ENCODE peak calls at places on chromosomes 5 and 9, in six cellular contexts. One of them, this sample, is unnamed.

GRCh38 chr5:149400304-149400703 is 21.2 kb upstream of the IL17B start:
- DNase-seq in heart right ventricle: no peak
- DNase-seq in NB4: no peak
- DNase-seq in pancreas: no peak
- DNase-seq in ovary: peak; percentile 12
- DNase-seq in progenitor cell of endocrine pancreas: no peak
- DNase-seq in this sample: no peak

GRCh38 chr5:133341296-133341695 is 271.0 kb downstream of the FSTL4 start:
- DNase-seq in ovary: no peak
- DNase-seq in pancreas: no peak
- DNase-seq in NB4: no peak
- DNase-seq in heart right ventricle: no peak
- DNase-seq in progenitor cell of endocrine pancreas: no peak
- DNase-seq in this sample: no peak

GRCh38 chr5:38657020-38657419 is 100.6 kb upstream of the LIFR start:
- DNase-seq in progenitor cell of endocrine pancreas: no peak
- DNase-seq in ovary: no peak
- DNase-seq in pancreas: no peak
- DNase-seq in heart right ventricle: no peak
- DNase-seq in NB4: no peak
- DNase-seq in this sample: no peak

GRCh38 chr9:113511856-113512761 is 48.6 kb downstream of the RGS3 start:
- DNase-seq in pancreas: peak; percentile 45
- DNase-seq in progenitor cell of endocrine pancreas: no peak
- DNase-seq in ovary: no peak
- DNase-seq in NB4: peak; percentile 84
- DNase-seq in heart right ventricle: no peak
- DNase-seq in this sample: no peak

GRCh38 chr9:91161465-91162275 is 200.0 kb downstream of the AUH start:
- DNase-seq in heart right ventricle: no peak
- DNase-seq in NB4: no peak
- DNase-seq in ovary: no peak
- DNase-seq in progenitor cell of endocrine pancreas: no peak
- DNase-seq in pancreas: no peak
- DNase-seq in this sample: no peak

GRCh38 chr5:39578887-39579497 is 154.2 kb upstream of the DAB2 start:
- DNase-seq in heart right ventricle: no peak
- DNase-seq in NB4: peak; percentile 42
- DNase-seq in progenitor cell of endocrine pancreas: no peak
- DNase-seq in pancreas: no peak
- DNase-seq in ovary: no peak
- DNase-seq in this sample: no peak

GRCh38 chr9:29976981-29977380 is 2403.7 kb upstream of the C9orf72 start:
- DNase-seq in pancreas: no peak
- DNase-seq in heart right ventricle: no peak
- DNase-seq in progenitor cell of endocrine pancreas: no peak
- DNase-seq in NB4: no peak
- DNase-seq in ovary: no peak
- DNase-seq in this sample: no peak

GRCh38 chr5:24059006-24059405 is 551.6 kb downstream of the PRDM9 start:
- DNase-seq in heart right ventricle: no peak
- DNase-seq in pancreas: no peak
- DNase-seq in NB4: no peak
- DNase-seq in progenitor cell of endocrine pancreas: no peak
- DNase-seq in ovary: no peak
- DNase-seq in this sample: no peak

GRCh38 chr5:43422143-43422542 is 10.0 kb upstream of the CCL28 start:
- DNase-seq in ovary: no peak
- DNase-seq in NB4: no peak
- DNase-seq in pancreas: no peak
- DNase-seq in progenitor cell of endocrine pancreas: no peak
- DNase-seq in heart right ventricle: no peak
- DNase-seq in this sample: no peak

GRCh38 chr5:159324097-159324760 is 6.1 kb downstream of the IL12B start:
- DNase-seq in ovary: no peak
- DNase-seq in NB4: no peak
- DNase-seq in progenitor cell of endocrine pancreas: no peak
- DNase-seq in pancreas: no peak
- DNase-seq in heart right ventricle: no peak
- DNase-seq in this sample: no peak

GRCh38 chr9:116279230-116279629 is 125.6 kb downstream of the PAPPA start:
- DNase-seq in progenitor cell of endocrine pancreas: no peak
- DNase-seq in heart right ventricle: no peak
- DNase-seq in pancreas: no peak
- DNase-seq in ovary: no peak
- DNase-seq in NB4: no peak
- DNase-seq in this sample: no peak

GRCh38 chr5:131947445-131947844 is 2.0 kb upstream of the MEIKIN start:
- DNase-seq in pancreas: no peak
- DNase-seq in heart right ventricle: no peak
- DNase-seq in NB4: no peak
- DNase-seq in ovary: no peak
- DNase-seq in progenitor cell of endocrine pancreas: no peak
- DNase-seq in this sample: no peak

GRCh38 chr5:100424017-100424416 is 111.2 kb upstream of the FAM174A start:
- DNase-seq in progenitor cell of endocrine pancreas: no peak
- DNase-seq in pancreas: no peak
- DNase-seq in ovary: no peak
- DNase-seq in heart right ventricle: no peak
- DNase-seq in NB4: no peak
- DNase-seq in this sample: no peak

GRCh38 chr5:123285122-123286011 is 137.8 kb downstream of the CEP120 start:
- DNase-seq in progenitor cell of endocrine pancreas: peak; percentile 11
- DNase-seq in heart right ventricle: no peak
- DNase-seq in pancreas: no peak
- DNase-seq in ovary: peak; percentile 46
- DNase-seq in NB4: no peak
- DNase-seq in this sample: no peak

GRCh38 chr5:32107291-32107690 is 66.8 kb downstream of the GOLPH3 start:
- DNase-seq in ovary: no peak
- DNase-seq in progenitor cell of endocrine pancreas: no peak
- DNase-seq in pancreas: no peak
- DNase-seq in heart right ventricle: no peak
- DNase-seq in NB4: no peak
- DNase-seq in this sample: no peak

GRCh38 chr9:114769664-114770063 is 36.2 kb downstream of the TNFSF15 start:
- DNase-seq in pancreas: no peak
- DNase-seq in heart right ventricle: no peak
- DNase-seq in ovary: no peak
- DNase-seq in NB4: no peak
- DNase-seq in progenitor cell of endocrine pancreas: no peak
- DNase-seq in this sample: no peak

GRCh38 chr5:170159101-170159698 is 53.5 kb downstream of the FOXI1 start:
- DNase-seq in pancreas: no peak
- DNase-seq in heart right ventricle: no peak
- DNase-seq in NB4: no peak
- DNase-seq in ovary: no peak
- DNase-seq in progenitor cell of endocrine pancreas: no peak
- DNase-seq in this sample: no peak

GRCh38 chr5:102911973-102912372 is 156.9 kb downstream of the PAM start:
- DNase-seq in NB4: no peak
- DNase-seq in ovary: no peak
- DNase-seq in heart right ventricle: no peak
- DNase-seq in pancreas: no peak
- DNase-seq in progenitor cell of endocrine pancreas: no peak
- DNase-seq in this sample: no peak

GRCh38 chr9:92004045-92004392 is 54.0 kb upstream of the ROR2 start:
- DNase-seq in NB4: no peak
- DNase-seq in progenitor cell of endocrine pancreas: no peak
- DNase-seq in heart right ventricle: no peak
- DNase-seq in ovary: no peak
- DNase-seq in pancreas: no peak
- DNase-seq in this sample: no peak

GRCh38 chr5:515273-515836 is 8.9 kb downstream of the SLC9A3 start:
- DNase-seq in ovary: no peak
- DNase-seq in pancreas: no peak
- DNase-seq in progenitor cell of endocrine pancreas: no peak
- DNase-seq in NB4: no peak
- DNase-seq in heart right ventricle: no peak
- DNase-seq in this sample: no peak

GRCh38 chr5:516980-517379 is 7.3 kb downstream of the SLC9A3 start:
- DNase-seq in ovary: no peak
- DNase-seq in NB4: no peak
- DNase-seq in pancreas: no peak
- DNase-seq in progenitor cell of endocrine pancreas: no peak
- DNase-seq in heart right ventricle: no peak
- DNase-seq in this sample: no peak

GRCh38 chr5:517535-518100 is 6.6 kb downstream of the SLC9A3 start:
- DNase-seq in pancreas: no peak
- DNase-seq in progenitor cell of endocrine pancreas: no peak
- DNase-seq in ovary: no peak
- DNase-seq in heart right ventricle: no peak
- DNase-seq in NB4: no peak
- DNase-seq in this sample: no peak

GRCh38 chr5:514673-515072 is 9.6 kb downstream of the SLC9A3 start:
- DNase-seq in NB4: no peak
- DNase-seq in ovary: no peak
- DNase-seq in pancreas: no peak
- DNase-seq in heart right ventricle: no peak
- DNase-seq in progenitor cell of endocrine pancreas: no peak
- DNase-seq in this sample: no peak

GRCh38 chr5:516338-516925 is 7.8 kb downstream of the SLC9A3 start:
- DNase-seq in pancreas: no peak
- DNase-seq in ovary: no peak
- DNase-seq in NB4: no peak
- DNase-seq in progenitor cell of endocrine pancreas: no peak
- DNase-seq in heart right ventricle: no peak
- DNase-seq in this sample: no peak
- TF ChIP-seq CTCF in pancreas: no peak
- TF ChIP-seq CTCF in ovary: no peak
- TF ChIP-seq CTCF in NB4: no peak
- TF ChIP-seq CTCF in progenitor cell of endocrine pancreas: no peak
- TF ChIP-seq CTCF in heart right ventricle: no peak
- TF ChIP-seq CTCF in this sample: no peak

GRCh38 chr5:75336625-75337336 is at the start of gene HMGCR:
- DNase-seq in progenitor cell of endocrine pancreas: peak; percentile 94
- DNase-seq in NB4: peak; percentile 99
- DNase-seq in heart right ventricle: peak; percentile 97
- DNase-seq in ovary: peak; percentile 97
- DNase-seq in pancreas: peak; percentile 91
- DNase-seq in this sample: peak; percentile 89
- TF ChIP-seq CTCF in progenitor cell of endocrine pancreas: peak; percentile 4
- TF ChIP-seq CTCF in NB4: peak; percentile 31
- TF ChIP-seq CTCF in heart right ventricle: peak; percentile 13
- TF ChIP-seq CTCF in ovary: no peak
- TF ChIP-seq CTCF in pancreas: no peak
- TF ChIP-seq CTCF in this sample: no peak

DNA sequence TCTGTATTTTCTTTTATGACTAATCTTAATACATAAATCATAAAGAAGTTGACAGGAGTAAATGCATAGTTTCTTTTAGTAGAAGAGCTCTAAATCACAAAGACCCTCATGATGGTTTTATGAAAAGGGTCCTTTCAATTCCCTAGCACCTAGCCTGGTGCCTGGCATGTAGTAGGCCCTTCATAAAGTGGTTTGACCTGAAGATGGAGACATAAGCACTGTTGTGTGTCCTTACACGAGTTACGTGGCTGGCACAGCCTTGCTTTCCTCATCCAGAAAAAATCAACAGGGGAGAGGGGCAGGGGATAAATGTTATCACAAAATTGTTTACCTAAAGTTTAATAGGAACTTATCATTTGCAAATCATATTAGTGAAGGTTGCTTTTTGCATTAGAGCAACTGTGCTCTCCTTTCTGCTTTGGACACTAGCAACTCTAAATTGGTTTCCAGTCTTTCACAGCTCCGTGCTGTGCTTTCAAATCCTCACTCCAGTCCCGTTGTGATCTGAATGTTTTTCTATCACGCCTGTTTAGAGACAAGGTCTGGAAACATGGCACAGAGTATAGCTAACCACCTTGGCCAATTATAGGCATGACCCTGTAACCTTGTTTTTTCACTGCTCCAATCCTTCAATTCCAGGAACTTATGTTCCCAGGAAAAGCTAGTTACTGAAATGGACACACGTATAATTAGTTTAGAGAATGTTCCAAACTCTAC is 55.7 kb downstream of the ARL15 start:
- DNase-seq in pancreas: no peak
- DNase-seq in ovary: no peak
- DNase-seq in NB4: peak; percentile 5
- DNase-seq in progenitor cell of endocrine pancreas: no peak
- DNase-seq in heart right ventricle: no peak
- DNase-seq in this sample: no peak
- TF ChIP-seq CTCF in pancreas: no peak
- TF ChIP-seq CTCF in ovary: no peak
- TF ChIP-seq CTCF in NB4: no peak
- TF ChIP-seq CTCF in progenitor cell of endocrine pancreas: peak; percentile 11
- TF ChIP-seq CTCF in heart right ventricle: peak; percentile 41
- TF ChIP-seq CTCF in this sample: no peak

GRCh38 chr9:110875275-110875674 is 163.0 kb downstream of the LPAR1 start:
- DNase-seq in ovary: no peak
- DNase-seq in pancreas: no peak
- DNase-seq in heart right ventricle: peak; percentile 35
- DNase-seq in NB4: peak; percentile 89
- DNase-seq in progenitor cell of endocrine pancreas: no peak
- DNase-seq in this sample: no peak
- TF ChIP-seq CTCF in ovary: no peak
- TF ChIP-seq CTCF in pancreas: no peak
- TF ChIP-seq CTCF in heart right ventricle: no peak
- TF ChIP-seq CTCF in NB4: peak; percentile 61
- TF ChIP-seq CTCF in progenitor cell of endocrine pancreas: no peak
- TF ChIP-seq CTCF in this sample: no peak

DNA sequence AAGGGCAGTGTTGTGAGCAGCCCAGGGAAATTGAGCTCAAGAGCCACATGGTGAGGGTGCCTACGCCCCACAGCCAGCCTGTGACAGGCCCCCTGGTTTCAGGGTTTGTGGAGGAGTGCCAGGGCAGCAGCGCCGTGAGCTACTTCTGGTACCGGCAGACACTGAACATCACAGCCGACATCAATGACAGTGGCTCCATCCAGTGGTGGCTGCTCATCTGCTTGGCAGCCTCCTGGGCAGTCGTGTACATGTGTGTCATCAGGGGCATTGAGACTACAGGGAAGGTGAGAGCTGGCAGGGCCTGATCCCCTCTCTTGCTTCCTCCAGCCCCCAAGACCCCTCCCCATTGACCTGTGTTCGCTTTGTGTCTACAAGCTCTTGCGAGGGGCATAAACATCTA is 10.2 kb downstream of the SLC6A18 start:
- DNase-seq in progenitor cell of endocrine pancreas: no peak
- DNase-seq in NB4: no peak
- DNase-seq in pancreas: no peak
- DNase-seq in heart right ventricle: no peak
- DNase-seq in ovary: no peak
- DNase-seq in this sample: no peak
- TF ChIP-seq CTCF in progenitor cell of endocrine pancreas: no peak
- TF ChIP-seq CTCF in NB4: no peak
- TF ChIP-seq CTCF in pancreas: no peak
- TF ChIP-seq CTCF in heart right ventricle: no peak
- TF ChIP-seq CTCF in ovary: no peak
- TF ChIP-seq CTCF in this sample: no peak

This sample was measured in activated B cell treated with CpG ODN at 0.5 μM for 24 hours.